ENCODE peak calls at places on chromosomes 6 and 20, in seven cellular contexts. P is body of pancreas, J is spleen, Z is testis, C is vagina, H is tibial nerve, E is ovary. W is an unnamed sample.

GRCh38 chr6:129936329-129937165 is 75.4 kb upstream of the TMEM244 start:
- DNase-seq in J (no peak), C (no peak), E (no peak), Z (peak; percentile 69), P (peak; percentile 23), H (peak; percentile 52), W (no peak)

GRCh38 chr6:35429463-35429862 is 22.7 kb upstream of the FANCE start:
- DNase-seq in H (no peak), P (no peak), E (no peak), J (no peak), Z (no peak), C (no peak), W (no peak)

GRCh38 chr6:128743974-128744765 is 138.8 kb upstream of the LAMA2 start:
- DNase-seq in C (no peak), Z (no peak), E (no peak), H (no peak), P (no peak), J (no peak), W (no peak)

GRCh38 chr20:49452011-49452482 is 30.4 kb downstream of the KCNB1 start:
- DNase-seq in E (peak; percentile 61), H (no peak), P (no peak), Z (peak; percentile 42), C (no peak), J (no peak), W (no peak)

GRCh38 chr6:135379647-135380046 is 117.9 kb downstream of the AHI1 start:
- DNase-seq in P (no peak), C (no peak), Z (no peak), J (no peak), E (no peak), H (no peak), W (no peak)

GRCh38 chr6:7912024-7912423 is 1.4 kb upstream of the TXNDC5 start:
- DNase-seq in C (no peak), J (no peak), H (peak; percentile 38), Z (no peak), E (no peak), P (no peak), W (no peak)

GRCh38 chr6:6619415-6619814 is 30.9 kb downstream of the LY86 start:
- DNase-seq in J (no peak), P (no peak), H (no peak), C (no peak), Z (no peak), E (no peak), W (no peak)

GRCh38 chr20:7610681-7611080 is 329.6 kb downstream of the HAO1 start:
- DNase-seq in C (no peak), H (no peak), P (no peak), J (no peak), E (no peak), Z (no peak), W (no peak)

DNA sequence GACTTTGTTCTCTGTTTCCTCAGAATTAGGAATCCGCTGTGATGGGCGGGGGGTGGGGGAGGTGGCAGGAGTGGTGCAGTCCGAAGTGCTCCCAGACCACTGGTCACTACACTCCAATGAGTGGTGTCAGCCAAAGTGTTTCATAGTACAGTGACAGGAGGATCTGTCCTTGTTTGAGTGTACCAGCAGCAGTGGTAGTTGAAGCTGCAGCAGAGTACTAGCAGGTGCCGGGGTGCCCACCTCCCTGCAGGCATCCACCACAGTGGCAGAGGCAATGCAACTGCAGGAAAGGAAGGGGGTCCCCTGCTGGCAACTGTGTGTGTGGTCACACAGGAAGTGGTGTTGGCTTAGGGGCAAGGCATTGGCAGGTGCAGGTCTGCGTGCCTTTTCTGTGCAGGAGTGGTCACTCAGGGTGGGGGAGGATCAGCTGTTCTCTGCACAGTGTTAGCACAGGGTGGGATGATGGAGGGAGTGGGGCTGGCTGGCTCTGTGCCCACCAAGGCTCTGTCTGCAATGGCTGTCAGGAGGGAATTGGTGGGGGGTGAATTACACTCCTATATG is 9.7 kb downstream of the HLA-DOB start:
- DNase-seq in Z (no peak), J (no peak), P (no peak), C (no peak), H (no peak), E (no peak), W (no peak)
- TF ChIP-seq POLR2A in Z (no peak), J (no peak), P (no peak), C (no peak), H (no peak), E (no peak), W (no peak)

DNA sequence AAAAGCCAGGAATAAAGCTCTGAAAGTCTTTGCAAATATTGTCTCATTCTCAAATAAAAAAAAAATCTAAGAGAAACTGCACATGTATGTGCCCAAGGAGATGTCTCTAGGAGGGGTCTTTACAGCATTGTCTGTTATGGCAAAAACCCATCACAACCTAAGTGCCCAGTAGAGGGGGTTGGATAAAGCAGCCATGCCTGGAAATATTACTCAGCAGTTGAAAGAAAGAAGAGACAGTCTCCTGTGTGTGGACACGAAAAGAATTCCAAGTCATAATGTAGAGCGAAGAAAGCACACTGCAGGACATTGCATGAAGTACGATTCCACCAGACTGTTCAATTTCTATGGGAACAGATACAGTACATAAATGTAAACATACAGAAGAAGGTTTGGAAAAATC is 7.3 kb upstream of the TGM2 start:
- DNase-seq in J (no peak), C (no peak), E (no peak), Z (no peak), H (no peak), P (no peak), W (no peak)
- H3K27ac ChIP-seq in J (no peak overlapping the region), C (no peak overlapping the region), E (no peak overlapping the region), Z (no peak overlapping the region), H (no peak overlapping the region), P (no peak overlapping the region), W (no peak overlapping the region)

GRCh38 chr20:45937765-45938164 is 3.3 kb downstream of the PCIF1 start:
- DNase-seq in C (no peak), E (no peak), Z (no peak), P (no peak), H (no peak), J (no peak), W (no peak)

GRCh38 chr20:45935416-45936046 is 1.0 kb downstream of the PCIF1 start:
- DNase-seq in Z (no peak), H (no peak), E (no peak), P (no peak), J (no peak), C (no peak), W (no peak)

GRCh38 chr20:45940053-45940452 is 5.6 kb downstream of the PCIF1 start:
- DNase-seq in P (no peak), J (no peak), Z (no peak), C (no peak), H (no peak), E (no peak), W (no peak)

GRCh38 chr20:45940469-45940868 is 6.0 kb downstream of the PCIF1 start:
- DNase-seq in H (no peak), J (no peak), P (no peak), C (no peak), Z (no peak), E (no peak), W (no peak)

GRCh38 chr20:45938727-45939438 is 4.4 kb downstream of the PCIF1 start:
- DNase-seq in P (no peak), J (no peak), E (no peak), C (no peak), Z (no peak), H (no peak), W (no peak)
- TF ChIP-seq POLR2A in P (no peak), J (no peak), E (no peak), C (no peak), Z (no peak), H (no peak), W (no peak)

GRCh38 chr20:4602297-4602631 is 119.4 kb upstream of the PRND start:
- DNase-seq in E (no peak), H (no peak), P (no peak), C (peak; percentile 85), J (no peak), Z (no peak), W (no peak)

GRCh38 chr20:4604580-4604979 is 117.1 kb upstream of the PRND start:
- DNase-seq in E (no peak), Z (peak; percentile 44), J (no peak), C (no peak), P (no peak), H (no peak), W (no peak)

GRCh38 chr20:4601630-4602296 is 119.9 kb upstream of the PRND start:
- DNase-seq in C (peak; percentile 64), J (no peak), P (peak; percentile 20), Z (peak; percentile 81), H (no peak), E (peak; percentile 49), W (no peak)

GRCh38 chr20:4605166-4605565 is 116.5 kb upstream of the PRND start:
- DNase-seq in J (no peak), P (no peak), H (no peak), C (no peak), Z (no peak), E (no peak), W (no peak)

GRCh38 chr20:4603724-4604123 is 118.0 kb upstream of the PRND start:
- DNase-seq in E (no peak), C (no peak), Z (no peak), P (no peak), J (no peak), H (no peak), W (no peak)
- H3K27ac ChIP-seq in E (no peak overlapping the region), C (peak overlapping the region; percentile 14), Z (peak overlapping the region; percentile 29), P (no peak overlapping the region), J (no peak overlapping the region), H (no peak overlapping the region), W (no peak overlapping the region)

DNA sequence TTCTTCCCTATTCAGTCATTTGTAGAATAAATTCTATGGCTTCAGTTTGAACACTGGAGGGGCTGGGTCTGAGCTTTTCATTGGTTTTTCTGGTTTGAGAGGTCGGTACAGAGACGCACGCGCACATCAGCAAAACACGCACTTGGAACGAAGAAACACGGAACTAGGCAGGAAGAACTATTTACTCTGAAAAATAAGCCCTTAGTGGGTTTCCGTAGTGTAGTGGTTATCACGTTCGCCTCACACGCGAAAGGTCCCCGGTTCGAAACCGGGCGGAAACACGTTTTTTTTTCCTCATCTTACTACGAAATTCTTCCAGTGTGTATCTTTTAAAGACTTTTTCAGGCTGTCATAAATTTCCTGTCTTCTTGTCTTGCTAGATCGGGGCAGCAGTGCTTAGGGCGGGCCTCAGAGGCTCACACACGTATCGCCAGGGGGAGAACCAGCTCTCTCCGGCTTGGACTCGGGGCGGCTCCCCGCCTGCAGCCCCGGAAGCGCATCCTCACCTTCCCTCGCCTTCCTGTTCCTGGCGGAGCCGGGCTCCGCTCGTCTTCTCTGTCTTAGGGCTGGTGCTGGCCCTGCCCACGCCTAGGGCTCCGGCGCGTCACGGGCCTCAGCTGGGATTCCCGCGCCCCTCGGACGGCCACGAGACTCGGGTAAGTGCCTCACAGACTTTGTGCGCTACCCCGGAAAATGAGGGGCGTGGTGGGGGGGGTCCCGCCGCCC is at the start of gene HMGN4:
- DNase-seq in P (peak; percentile 75), E (peak; percentile 90), C (no peak), H (peak; percentile 96), J (peak; percentile 94), Z (peak; percentile 88), W (no peak)
- TF ChIP-seq POLR2A in P (no peak), E (peak; percentile 51), C (peak; percentile 41), H (peak; percentile 57), J (no peak), Z (no peak), W (no peak)

DNA sequence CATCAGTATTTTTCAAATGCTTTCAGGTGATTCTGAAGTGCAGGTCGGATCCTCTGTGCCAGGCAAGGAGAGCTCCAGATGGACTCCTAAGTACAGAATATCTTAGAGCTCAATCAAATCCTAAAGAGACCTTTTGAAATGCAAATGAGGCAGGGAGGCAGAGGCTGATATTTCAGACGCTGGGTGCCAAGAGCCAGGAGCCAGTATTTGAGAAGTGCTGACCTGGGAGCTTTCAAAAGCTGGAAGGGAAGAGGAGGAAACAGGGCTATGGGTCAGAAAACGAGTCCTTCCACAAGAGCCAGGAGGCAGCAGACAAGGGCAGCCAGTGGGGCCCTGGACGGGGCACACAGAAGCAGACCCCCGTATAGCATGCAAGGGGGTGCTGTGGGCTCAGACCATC is 46.1 kb upstream of the DSN1 start:
- DNase-seq in Z (peak; percentile 37), H (no peak), C (no peak), P (no peak), E (no peak), J (no peak), W (no peak)
- H3K27ac ChIP-seq in Z (no peak overlapping the region), H (no peak overlapping the region), C (peak overlapping the region; percentile 35), P (no peak overlapping the region), E (peak overlapping the region; percentile 22), J (peak overlapping the region; percentile 1), W (peak overlapping the region; percentile 66)